ENCODE peak calls at places on chromosomes 4 and X, in ten cellular contexts. U is CD4-positive, alpha-beta memory T cell; I is neural progenitor cell; O is CD8-positive, alpha-beta T cell; M is breast epithelium; T is GM23248; L is heart left ventricle; G is brain microvascular endothelial cell; F is psoas muscle; A is cardiac muscle cell. N is an unnamed sample.

GRCh38 chrX:47242321-47242720 is 9.5 kb downstream of the USP11 start:
- DNase-seq in L (no peak), I (no peak), U (no peak), T (no peak), M (no peak), G (no peak), A (no peak), O (no peak), F (no peak), N (no peak)

GRCh38 chr4:6345866-6346265 is 76.2 kb downstream of the WFS1 start:
- DNase-seq in I (no peak), F (peak), A (no peak), G (no peak), U (no peak), M (no peak), O (no peak), L (no peak), T (no peak), N (no peak)

GRCh38 chr4:21769404-21770147 is 179.0 kb downstream of the KCNIP4 start:
- DNase-seq in L (no peak), M (no peak), O (no peak), F (no peak), T (peak), G (peak), I (no peak), A (peak), U (no peak), N (no peak)

GRCh38 chr4:1366371-1367229 is 19.6 kb downstream of the UVSSA start:
- DNase-seq in U (no peak), F (peak), G (no peak), I (no peak), O (no peak), A (no peak), M (no peak), T (no peak), L (no peak), N (no peak)

GRCh38 chr4:185341841-185342240 is 53.9 kb downstream of the LRP2BP start:
- DNase-seq in F (no peak), A (no peak), G (no peak), I (no peak), T (no peak), M (no peak), U (no peak), L (no peak), O (no peak), N (no peak)

GRCh38 chr4:86055898-86056297 is 304.0 kb downstream of the MAPK10 start:
- DNase-seq in U (no peak), T (peak), L (no peak), G (no peak), A (no peak), F (no peak), M (no peak), O (no peak), I (no peak), N (no peak)

GRCh38 chrX:9897761-9898161 is 69.4 kb upstream of the CLDN34 start:
- DNase-seq in L (no peak), U (no peak), G (peak), T (peak), M (no peak), F (no peak), A (peak), I (no peak), O (no peak), N (no peak)

GRCh38 chr4:73883306-73883705 is 14.1 kb downstream of the CXCL1 start:
- DNase-seq in O (no peak), F (no peak), L (no peak), A (peak), U (no peak), M (no peak), G (peak), T (peak), I (no peak), N (no peak)

GRCh38 chrX:120453985-120454384 is 15.1 kb downstream of the LAMP2 start:
- DNase-seq in F (no peak), L (no peak), U (no peak), I (no peak), A (no peak), T (no peak), G (peak), O (no peak), M (no peak), N (no peak)

GRCh38 chrX:13373807-13374187 is 53.9 kb upstream of the ATXN3L start:
- DNase-seq in L (no peak), O (no peak), I (no peak), U (no peak), A (peak), F (no peak), M (no peak), T (peak), G (peak), N (no peak)

GRCh38 chr4:2570551-2571222 is 34.2 kb downstream of the FAM193A start:
- DNase-seq in G (no peak), A (no peak), M (no peak), F (peak), I (no peak), T (no peak), O (peak), L (peak), U (peak), N (no peak)

GRCh38 chrX:40806511-40807220 is 71.3 kb upstream of the MED14 start:
- DNase-seq in F (no peak), M (no peak), I (no peak), T (peak), A (no peak), G (no peak), U (no peak), O (no peak), L (no peak), N (no peak)

GRCh38 chrX:15447985-15448639 is 45.0 kb downstream of the PIR start:
- DNase-seq in O (no peak), T (peak), G (no peak), L (no peak), A (peak), M (no peak), U (no peak), I (peak), F (no peak), N (no peak)

GRCh38 chr4:157978680-157979361 is 194.0 kb downstream of the GASK1B start:
- DNase-seq in F (peak), U (peak), T (peak), G (peak), L (peak), O (no peak), M (no peak), A (peak), I (peak), N (no peak)

GRCh38 chr4:8219236-8219635 is 20.1 kb downstream of the SH3TC1 start:
- DNase-seq in U (no peak), O (no peak), I (no peak), L (no peak), M (no peak), A (no peak), T (no peak), F (no peak), G (no peak), N (no peak)

GRCh38 chr4:109730294-109731051 is 603 bp upstream of the PLA2G12A start:
- DNase-seq in U (no peak), F (peak), M (peak), A (peak), T (peak), G (peak), I (peak), L (peak), O (no peak), N (no peak)

GRCh38 chr4:115370012-115370411 is 256.6 kb upstream of the NDST4 start:
- DNase-seq in I (no peak), G (no peak), L (no peak), O (no peak), T (no peak), F (no peak), M (no peak), A (no peak), U (no peak), N (no peak)

GRCh38 chr4:183806341-183806740 is 98.8 kb upstream of the STOX2 start:
- DNase-seq in O (no peak), F (no peak), I (no peak), L (no peak), M (no peak), A (no peak), U (no peak), G (no peak), T (no peak), N (no peak)

GRCh38 chr4:84481879-84482245 is 17.2 kb downstream of the NKX6-1 start:
- DNase-seq in L (no peak), U (no peak), G (no peak), A (no peak), O (no peak), M (no peak), T (no peak), F (no peak), I (peak), N (no peak)

GRCh38 chr4:135739354-135739753 is 1537.8 kb upstream of the PABPC4L start:
- DNase-seq in U (no peak), F (no peak), T (no peak), A (no peak), I (no peak), O (no peak), M (no peak), G (no peak), L (no peak), N (no peak)

GRCh38 chrX:11363069-11363594 is 69.9 kb downstream of the AMELX start:
- DNase-seq in M (no peak), G (no peak), A (no peak), F (no peak), L (peak), U (no peak), T (no peak), I (no peak), O (no peak), N (no peak)

DNA sequence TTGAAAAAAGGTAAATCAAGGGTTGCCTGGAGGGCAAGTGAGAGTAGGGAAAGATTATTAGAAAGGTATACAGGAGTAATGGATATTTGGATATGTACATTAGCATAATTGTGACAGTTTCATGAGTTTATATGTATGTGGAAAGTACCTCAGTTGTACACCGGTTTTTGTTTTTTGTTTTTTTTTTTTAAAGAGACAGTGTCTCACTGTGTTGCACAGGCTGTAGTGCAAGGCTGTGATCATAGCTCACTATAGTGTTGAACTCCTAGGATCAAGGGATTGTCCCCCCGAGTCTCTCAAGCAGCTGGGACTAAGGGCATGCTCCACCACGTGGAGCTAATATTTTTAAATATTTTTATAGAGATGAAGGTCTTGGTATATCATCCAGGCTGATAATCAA is 15.3 kb upstream of the HPGD start:
- DNase-seq in U (no peak), F (no peak), O (no peak), T (no peak), A (no peak), L (no peak), M (no peak), I (no peak), G (no peak), N (no peak)
- H3K27ac ChIP-seq in U (no peak), F (no peak), O (no peak), T (no peak), A (no peak), L (no peak), M (no peak), I (no peak), G (no peak), N (no peak)

GRCh38 chr4:47830263-47831025 is 7.4 kb downstream of the CORIN start:
- DNase-seq in M (no peak), F (no peak), O (no peak), L (no peak), A (no peak), T (no peak), I (no peak), G (no peak), U (no peak), N (no peak)
- H3K4me3 ChIP-seq in M (no peak), F (no peak), O (no peak), L (no peak), A (no peak), T (no peak), I (no peak), G (no peak), U (no peak), N (no peak)

GRCh38 chr4:26022346-26022891 is 108.4 kb downstream of the SMIM20 start:
- DNase-seq in I (no peak), M (no peak), F (no peak), T (peak), A (no peak), U (no peak), L (no peak), G (peak), O (no peak), N (no peak)
- H3K27ac ChIP-seq in I (no peak), M (no peak), F (no peak), T (peak), A (no peak), U (no peak), L (no peak), G (no peak), O (no peak), N (no peak)

GRCh38 chr4:82043809-82044137 is 330.0 kb downstream of the HNRNPD start:
- DNase-seq in T (no peak), F (no peak), O (no peak), L (no peak), U (no peak), M (no peak), A (no peak), G (no peak), I (no peak), N (no peak)
- H3K4me3 ChIP-seq in T (no peak), F (peak), O (no peak), L (peak), U (no peak), M (peak), A (peak), G (no peak), I (peak), N (no peak)

GRCh38 chrX:43974076-43974475 is 886 bp upstream of the NDP start:
- DNase-seq in U (no peak), O (no peak), M (no peak), I (no peak), G (no peak), L (no peak), F (no peak), T (no peak), A (no peak), N (no peak)

GRCh38 chrX:43974736-43975135 is 1.5 kb upstream of the NDP start:
- DNase-seq in U (no peak), L (no peak), M (no peak), T (peak), I (no peak), O (no peak), A (no peak), F (no peak), G (no peak), N (no peak)

GRCh38 chrX:43975747-43976146 is 2.6 kb upstream of the NDP start:
- DNase-seq in A (no peak), T (no peak), G (no peak), U (no peak), L (no peak), O (no peak), M (no peak), F (no peak), I (no peak), N (no peak)

GRCh38 chrX:43971966-43972961 is 926 bp downstream of the NDP start:
- DNase-seq in O (no peak), L (no peak), U (no peak), F (no peak), A (no peak), M (no peak), G (no peak), T (no peak), I (no peak), N (no peak)

DNA sequence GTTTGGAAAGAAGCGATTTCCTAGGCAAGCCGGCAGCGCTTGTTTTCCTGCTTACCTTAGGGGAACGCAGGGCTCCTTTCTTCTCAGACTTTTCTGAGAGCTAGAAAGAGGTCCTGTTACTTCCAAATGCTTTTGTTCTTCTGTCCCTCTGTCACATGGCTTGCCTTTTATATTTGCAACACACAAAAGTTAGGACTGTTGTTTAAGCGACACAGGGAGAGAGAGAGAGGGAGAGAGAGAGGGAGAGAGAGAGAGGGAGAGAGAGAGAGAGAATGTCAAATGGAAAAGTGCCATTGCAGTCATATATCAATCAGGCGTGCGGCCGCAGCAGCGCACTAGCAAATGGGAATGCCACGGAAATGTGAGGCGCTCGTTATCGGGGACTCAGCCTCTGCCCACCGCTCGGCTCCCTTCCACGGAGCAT is at the start of gene NDP:
- DNase-seq in A (no peak), M (no peak), L (no peak), I (peak), G (no peak), O (no peak), T (peak), F (no peak), U (no peak), N (no peak)
- H3K27ac ChIP-seq in A (no peak), M (no peak), L (no peak), I (no peak), G (no peak), O (no peak), T (no peak), F (no peak), U (no peak), N (no peak)

DNA sequence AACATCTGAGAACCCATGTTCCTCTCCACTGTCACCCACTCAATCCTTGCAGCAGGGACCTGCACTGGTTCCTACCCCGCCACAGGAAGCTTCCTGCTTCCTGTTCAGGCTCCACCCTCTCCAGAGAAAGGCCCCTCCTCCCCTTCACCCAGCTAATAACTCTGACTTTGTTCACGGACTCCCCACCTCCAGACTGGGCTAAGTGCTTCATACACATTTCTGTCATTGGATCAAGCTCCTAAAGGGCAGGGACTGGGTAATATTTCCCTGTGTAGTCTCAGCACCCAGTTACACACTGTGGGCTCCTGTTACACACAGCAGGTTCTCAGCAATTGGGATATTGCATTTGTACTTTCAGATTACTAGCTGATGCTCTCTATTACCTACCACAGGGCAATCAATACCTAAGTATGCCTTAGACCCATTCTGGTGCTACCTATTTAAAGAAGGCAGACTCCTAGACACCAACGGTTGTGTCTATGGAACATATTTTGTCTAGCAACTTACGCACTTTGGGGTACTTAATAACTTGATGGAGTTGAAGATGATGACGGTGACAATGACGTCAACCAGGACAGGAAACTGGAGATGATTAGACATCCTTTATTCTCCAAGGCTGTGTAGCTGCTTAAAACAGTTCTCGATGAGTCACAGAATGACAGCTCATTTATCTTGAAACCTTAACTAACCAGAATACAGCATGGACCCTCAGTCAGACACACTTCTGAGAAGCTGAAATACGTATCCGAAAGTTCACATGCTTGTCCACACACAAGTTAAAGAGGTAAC is 58.1 kb downstream of the MAML3 start:
- DNase-seq in M (no peak), O (peak), A (peak), I (no peak), G (peak), L (peak), T (peak), F (no peak), U (peak), N (peak)
- H3K4me3 ChIP-seq in M (no peak), O (peak), A (no peak), I (no peak), G (no peak), L (peak), T (no peak), F (peak), U (peak), N (peak)

N was measured in effector memory CD4-positive, alpha-beta T cell.